ENCODE peak calls at places on chromosomes 16 and 17, in four cellular contexts. M is HL-60, R is K562, D is GM12878. N is an unnamed sample.

GRCh38 chr16:50534958-50535357 is 13.2 kb upstream of the NKD1 start:
- DNase-seq in M (no peak), R (peak; percentile 43), D (no peak), N (no peak)

GRCh38 chr16:56013962-56014552 is 138.9 kb upstream of the CES5A start:
- DNase-seq in M (peak; percentile 11), R (peak; percentile 23), D (no peak), N (no peak)

GRCh38 chr17:18960803-18961511 is 9.0 kb downstream of the SLC5A10 start:
- DNase-seq in M (peak; percentile 17), R (peak; percentile 83), D (peak; percentile 44), N (peak; percentile 90)

GRCh38 chr17:64399767-64400156 is 9.1 kb upstream of the PECAM1 start:
- DNase-seq in M (no peak), R (no peak), D (no peak), N (no peak)

GRCh38 chr16:82609140-82609539 is 17.6 kb upstream of the CDH13 start:
- DNase-seq in M (no peak), R (no peak), D (no peak), N (no peak)

GRCh38 chr16:2948807-2949704 is 15.0 kb upstream of the KREMEN2 start:
- DNase-seq in M (no peak), R (no peak), D (no peak), N (no peak)

GRCh38 chr17:28574536-28574935 is 2.2 kb downstream of the ALDOC start:
- DNase-seq in M (no peak), R (no peak), D (no peak), N (no peak)

GRCh38 chr17:39659286-39660010 is 5.7 kb upstream of the TCAP start:
- DNase-seq in M (no peak), R (no peak), D (no peak), N (no peak)

GRCh38 chr16:5323742-5324141 is 226.1 kb upstream of the EEF2KMT start:
- DNase-seq in M (no peak), R (no peak), D (no peak), N (no peak)

GRCh38 chr16:5323284-5323683 is 225.7 kb upstream of the EEF2KMT start:
- DNase-seq in M (no peak), R (no peak), D (no peak), N (no peak)

GRCh38 chr16:5319799-5320198 is 222.2 kb upstream of the EEF2KMT start:
- DNase-seq in M (no peak), R (no peak), D (no peak), N (no peak)

GRCh38 chr16:5325932-5326331 is 228.3 kb upstream of the EEF2KMT start:
- DNase-seq in M (no peak), R (no peak), D (no peak), N (no peak)

GRCh38 chr16:5321925-5322324 is 224.3 kb upstream of the EEF2KMT start:
- DNase-seq in M (no peak), R (no peak), D (no peak), N (no peak)
- TF ChIP-seq POLR2AphosphoS5 in M (no peak), R (no peak), D (no peak), N (no peak)

DNA sequence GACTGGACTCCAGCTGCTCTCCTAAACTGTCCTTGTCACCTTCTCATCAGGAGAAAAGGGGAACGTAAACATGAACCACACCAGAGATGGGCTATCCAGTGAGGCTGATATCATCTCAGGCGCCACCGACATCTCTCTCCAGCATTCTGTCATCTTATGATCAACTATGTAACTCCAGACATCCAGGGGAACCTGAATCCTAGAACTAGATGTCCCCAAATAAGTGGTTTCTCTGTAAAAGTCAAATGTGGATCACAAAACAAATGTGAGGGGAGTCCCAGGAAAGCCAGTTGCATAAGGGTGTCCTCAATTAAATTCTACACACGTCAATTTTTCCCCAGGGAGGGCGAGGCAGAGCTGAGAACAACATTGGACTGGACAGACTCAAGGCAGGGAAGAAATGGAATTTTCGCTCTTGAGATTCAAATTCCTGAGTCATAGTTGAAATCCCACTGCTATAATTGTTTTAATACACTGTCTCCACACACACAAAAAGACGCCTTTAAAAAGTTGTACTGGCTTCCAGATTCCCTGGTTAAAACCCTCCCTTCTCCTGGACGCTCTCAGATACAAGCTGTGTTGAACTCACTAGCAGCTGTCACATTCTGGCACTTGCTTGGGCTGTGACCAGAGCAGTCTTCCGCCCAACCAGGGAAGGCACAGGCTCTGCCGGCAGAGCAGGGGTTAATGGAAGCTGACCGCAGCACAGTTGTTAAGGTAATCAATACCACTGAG is 62.6 kb downstream of the ZFHX3 start:
- DNase-seq in M (no peak), R (no peak), D (no peak), N (no peak)
- TF ChIP-seq SPI1 in M (no peak), R (no peak), D (no peak), N (no peak)

GRCh38 chr16:53756329-53756996 is 52.5 kb downstream of the FTO start:
- DNase-seq in M (no peak), R (no peak), D (no peak), N (no peak)
- TF ChIP-seq POLR2AphosphoS5 in M (no peak), R (no peak), D (no peak), N (no peak)

DNA sequence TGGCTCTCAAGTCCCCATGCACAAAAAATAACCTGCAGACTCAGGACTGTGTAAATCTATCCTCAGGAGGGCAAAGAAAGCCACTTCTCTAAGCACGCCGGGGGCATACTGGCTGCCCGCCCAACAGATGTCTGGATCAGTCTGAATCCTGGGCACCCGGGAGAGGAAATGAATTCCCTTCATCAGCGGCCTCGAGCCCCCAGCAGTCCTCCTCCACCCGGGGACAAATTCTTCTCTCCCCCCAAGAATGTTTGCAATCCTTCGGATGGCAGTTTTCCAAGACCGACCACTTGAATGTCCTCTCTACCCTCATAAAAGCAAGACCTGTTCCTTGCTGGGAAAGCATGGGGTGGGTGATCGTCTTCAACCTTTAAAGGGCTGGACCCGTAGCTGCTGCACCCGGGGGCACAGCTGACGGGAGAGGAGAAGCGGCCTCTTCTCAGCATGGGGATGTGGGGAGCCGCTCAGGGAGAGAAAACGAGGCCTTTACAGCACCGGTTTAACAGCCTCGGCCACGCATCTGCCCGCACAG is 9.4 kb upstream of the MAP2K3 start:
- DNase-seq in M (no peak), R (no peak), D (no peak), N (no peak)
- TF ChIP-seq SPI1 in M (no peak), R (no peak), D (no peak), N (no peak)

DNA sequence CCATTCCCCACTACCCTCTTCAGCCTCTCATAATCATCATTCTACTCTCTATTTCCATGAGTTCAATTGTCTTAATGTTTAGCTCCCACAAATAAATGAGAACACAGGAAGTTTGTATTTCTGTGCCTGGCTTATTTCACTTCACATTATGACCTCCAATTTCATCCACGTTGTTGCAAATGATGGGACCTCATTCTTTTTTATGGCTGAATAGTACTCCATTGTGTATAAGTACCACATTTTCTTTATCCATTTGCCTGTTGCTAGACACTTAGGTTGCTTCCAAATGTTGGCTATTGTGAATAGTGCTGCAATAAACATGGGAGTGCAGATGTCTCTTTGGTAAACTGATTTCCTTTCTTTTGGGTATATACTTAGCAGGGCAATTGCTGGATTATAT is 42.3 kb downstream of the ERCC4 start:
- DNase-seq in M (no peak), R (no peak), D (no peak), N (no peak)
- TF ChIP-seq POLR2AphosphoS5 in M (no peak), R (no peak), D (no peak), N (no peak)

GRCh38 chr16:21205303-21205702 is 6.1 kb downstream of the ZP2 start:
- DNase-seq in M (no peak), R (no peak), D (no peak), N (no peak)
- TF ChIP-seq SPI1 in M (no peak), R (no peak), D (no peak), N (no peak)

GRCh38 chr17:8365143-8365542 is 11.4 kb downstream of the KRABD2 start:
- DNase-seq in M (no peak), R (no peak), D (no peak), N (no peak)
- TF ChIP-seq POLR2AphosphoS5 in M (no peak), R (no peak), D (no peak), N (no peak)

GRCh38 chr17:57295526-57296023 is 39.3 kb downstream of the MSI2 start:
- DNase-seq in M (no peak), R (no peak), D (no peak), N (no peak)
- TF ChIP-seq SPI1 in M (no peak), R (no peak), D (no peak), N (no peak)

GRCh38 chr17:15263206-15263579 is 1.9 kb downstream of the PMP22 start:
- DNase-seq in M (no peak), R (no peak), D (no peak), N (no peak)

GRCh38 chr17:15261818-15262290 is 3.3 kb downstream of the PMP22 start:
- DNase-seq in M (no peak), R (no peak), D (no peak), N (no peak)

GRCh38 chr17:15261063-15261817 is 3.9 kb downstream of the PMP22 start:
- DNase-seq in M (no peak), R (peak; percentile 15), D (no peak), N (no peak)

GRCh38 chr17:15263680-15264079 is 1.4 kb downstream of the PMP22 start:
- DNase-seq in M (no peak), R (no peak), D (no peak), N (no peak)

DNA sequence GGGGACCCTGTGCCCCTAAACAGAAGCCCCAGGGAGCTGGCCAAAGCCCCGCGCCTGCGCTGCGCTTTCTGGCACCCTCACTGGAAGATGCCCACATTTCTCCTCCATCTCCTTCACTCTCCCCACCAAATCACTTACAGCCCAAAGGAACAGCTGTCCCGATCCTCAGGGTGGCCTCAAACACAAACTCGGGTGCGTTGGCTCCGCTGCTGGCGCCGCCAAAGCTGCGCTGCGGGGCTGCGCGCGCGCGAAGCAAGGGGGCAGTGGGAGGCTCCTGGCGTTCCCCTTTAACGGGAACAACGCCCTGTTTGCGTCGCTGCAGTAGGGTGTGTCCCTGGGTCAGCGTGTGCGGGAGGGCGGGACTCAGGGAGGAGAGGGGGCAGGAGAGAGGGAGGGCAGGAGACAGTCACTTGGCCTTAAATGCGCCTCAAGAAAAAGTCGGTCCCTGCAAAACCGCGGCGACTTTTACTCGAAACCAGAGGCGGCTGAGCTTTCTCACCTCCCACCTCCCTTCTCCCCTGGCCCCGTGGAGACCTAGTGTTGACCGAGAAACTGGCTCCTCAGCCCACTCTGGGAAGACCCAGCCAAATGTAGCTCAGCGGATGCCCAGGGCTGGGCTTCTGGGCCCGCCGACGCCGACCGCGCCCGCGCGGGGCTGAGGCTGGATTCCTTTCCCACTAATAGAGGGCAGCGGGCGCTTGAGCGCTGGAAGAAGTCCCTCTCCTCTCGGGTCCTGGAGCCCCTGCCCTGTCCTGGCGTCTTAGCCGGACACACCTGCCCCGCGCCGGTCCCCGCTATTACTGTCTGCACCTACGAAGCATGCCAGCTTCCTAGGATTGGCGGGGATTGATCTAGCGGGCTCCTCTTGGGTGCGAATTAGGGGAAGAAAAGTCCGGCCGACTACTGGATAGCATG is 2.6 kb downstream of the PMP22 start:
- DNase-seq in M (no peak), R (peak; percentile 80), D (no peak), N (no peak)
- TF ChIP-seq POLR2AphosphoS5 in M (no peak), R (no peak), D (no peak), N (no peak)

N was measured in GM12891.